ENCODE peak calls at places on chromosome X, in seven cellular contexts. One of them, this sample, is unnamed.

GRCh38 chrX:136336623-136337022 is 35.9 kb downstream of the ADGRG4 start:
- DNase-seq in NCI-H774: no peak
- DNase-seq in activated CD8-positive, alpha-beta memory T cell treated with anti-CD3 and anti-CD28 coated beads for 48 hours: no peak
- DNase-seq in T-helper 1 cell: no peak
- DNase-seq in psoas muscle: no peak
- DNase-seq in suprapubic skin: no peak
- DNase-seq in posterior vena cava: no peak
- DNase-seq in this sample: no peak

GRCh38 chrX:41452565-41452964 is 5.4 kb downstream of the NYX start:
- DNase-seq in NCI-H774: no peak
- DNase-seq in activated CD8-positive, alpha-beta memory T cell treated with anti-CD3 and anti-CD28 coated beads for 48 hours: no peak
- DNase-seq in T-helper 1 cell: no peak
- DNase-seq in psoas muscle: no peak
- DNase-seq in suprapubic skin: no peak
- DNase-seq in posterior vena cava: no peak
- DNase-seq in this sample: no peak

GRCh38 chrX:41589634-41590270 is 99.0 kb upstream of the GPR34 start:
- DNase-seq in NCI-H774: no peak
- DNase-seq in activated CD8-positive, alpha-beta memory T cell treated with anti-CD3 and anti-CD28 coated beads for 48 hours: no peak
- DNase-seq in T-helper 1 cell: no peak
- DNase-seq in psoas muscle: no peak
- DNase-seq in suprapubic skin: no peak
- DNase-seq in posterior vena cava: no peak
- DNase-seq in this sample: peak; percentile 53

GRCh38 chrX:281166-281999 is at the start of gene PLCXD1:
- DNase-seq in NCI-H774: no peak
- DNase-seq in activated CD8-positive, alpha-beta memory T cell treated with anti-CD3 and anti-CD28 coated beads for 48 hours: no peak
- DNase-seq in T-helper 1 cell: no peak
- DNase-seq in psoas muscle: no peak
- DNase-seq in suprapubic skin: peak; percentile 36
- DNase-seq in posterior vena cava: peak; percentile 52
- DNase-seq in this sample: no peak

GRCh38 chrX:10356979-10357378 is 200.2 kb downstream of the CLCN4 start:
- DNase-seq in NCI-H774: no peak
- DNase-seq in activated CD8-positive, alpha-beta memory T cell treated with anti-CD3 and anti-CD28 coated beads for 48 hours: no peak
- DNase-seq in T-helper 1 cell: no peak
- DNase-seq in psoas muscle: no peak
- DNase-seq in suprapubic skin: no peak
- DNase-seq in posterior vena cava: no peak
- DNase-seq in this sample: no peak

GRCh38 chrX:110045421-110045820 is 42.5 kb downstream of the TMEM164 start:
- DNase-seq in NCI-H774: no peak
- DNase-seq in activated CD8-positive, alpha-beta memory T cell treated with anti-CD3 and anti-CD28 coated beads for 48 hours: no peak
- DNase-seq in T-helper 1 cell: no peak
- DNase-seq in psoas muscle: no peak
- DNase-seq in suprapubic skin: no peak
- DNase-seq in posterior vena cava: no peak
- DNase-seq in this sample: no peak

GRCh38 chrX:68503830-68504229 is 5.0 kb downstream of the YIPF6 start:
- DNase-seq in NCI-H774: no peak
- DNase-seq in activated CD8-positive, alpha-beta memory T cell treated with anti-CD3 and anti-CD28 coated beads for 48 hours: no peak
- DNase-seq in T-helper 1 cell: no peak
- DNase-seq in psoas muscle: no peak
- DNase-seq in suprapubic skin: no peak
- DNase-seq in posterior vena cava: no peak
- DNase-seq in this sample: no peak

GRCh38 chrX:72121381-72121780 is 10.3 kb downstream of the RTL5 start:
- DNase-seq in NCI-H774: no peak
- DNase-seq in activated CD8-positive, alpha-beta memory T cell treated with anti-CD3 and anti-CD28 coated beads for 48 hours: no peak
- DNase-seq in T-helper 1 cell: no peak
- DNase-seq in psoas muscle: peak; percentile 72
- DNase-seq in suprapubic skin: no peak
- DNase-seq in posterior vena cava: peak; percentile 90
- DNase-seq in this sample: peak; percentile 59

GRCh38 chrX:15493118-15494082 is at the start of gene PIR:
- DNase-seq in NCI-H774: peak; percentile 75
- DNase-seq in activated CD8-positive, alpha-beta memory T cell treated with anti-CD3 and anti-CD28 coated beads for 48 hours: peak; percentile 15
- DNase-seq in T-helper 1 cell: peak; percentile 6
- DNase-seq in psoas muscle: peak; percentile 93
- DNase-seq in suprapubic skin: peak; percentile 85
- DNase-seq in posterior vena cava: peak; percentile 95
- DNase-seq in this sample: peak; percentile 90

GRCh38 chrX:45711231-45711630 is 510.6 kb upstream of the DIPK2B start:
- DNase-seq in NCI-H774: no peak
- DNase-seq in activated CD8-positive, alpha-beta memory T cell treated with anti-CD3 and anti-CD28 coated beads for 48 hours: no peak
- DNase-seq in T-helper 1 cell: no peak
- DNase-seq in psoas muscle: no peak
- DNase-seq in suprapubic skin: no peak
- DNase-seq in posterior vena cava: no peak
- DNase-seq in this sample: peak; percentile 26

GRCh38 chrX:122219735-122220134 is 964.3 kb upstream of the GRIA3 start:
- DNase-seq in NCI-H774: no peak
- DNase-seq in activated CD8-positive, alpha-beta memory T cell treated with anti-CD3 and anti-CD28 coated beads for 48 hours: no peak
- DNase-seq in T-helper 1 cell: no peak
- DNase-seq in psoas muscle: no peak
- DNase-seq in suprapubic skin: no peak
- DNase-seq in posterior vena cava: no peak
- DNase-seq in this sample: no peak

GRCh38 chrX:9349572-9350259 is 115.1 kb upstream of the TBL1X start:
- DNase-seq in NCI-H774: no peak
- DNase-seq in activated CD8-positive, alpha-beta memory T cell treated with anti-CD3 and anti-CD28 coated beads for 48 hours: no peak
- DNase-seq in T-helper 1 cell: no peak
- DNase-seq in psoas muscle: no peak
- DNase-seq in suprapubic skin: no peak
- DNase-seq in posterior vena cava: no peak
- DNase-seq in this sample: peak; percentile 35

GRCh38 chrX:154396948-154397887 is 959 bp upstream of the RPL10 start:
- DNase-seq in NCI-H774: peak; percentile 54
- DNase-seq in activated CD8-positive, alpha-beta memory T cell treated with anti-CD3 and anti-CD28 coated beads for 48 hours: no peak
- DNase-seq in T-helper 1 cell: no peak
- DNase-seq in psoas muscle: peak; percentile 88
- DNase-seq in suprapubic skin: peak; percentile 87
- DNase-seq in posterior vena cava: peak; percentile 92
- DNase-seq in this sample: peak; percentile 74

GRCh38 chrX:72714471-72714916 is 388 bp upstream of the PHKA1 start:
- DNase-seq in NCI-H774: peak; percentile 4
- DNase-seq in activated CD8-positive, alpha-beta memory T cell treated with anti-CD3 and anti-CD28 coated beads for 48 hours: no peak
- DNase-seq in T-helper 1 cell: no peak
- DNase-seq in psoas muscle: peak; percentile 90
- DNase-seq in suprapubic skin: peak; percentile 66
- DNase-seq in posterior vena cava: peak; percentile 88
- DNase-seq in this sample: peak; percentile 63

GRCh38 chrX:9677098-9677739 is 88.4 kb downstream of the GPR143 start:
- DNase-seq in NCI-H774: no peak
- DNase-seq in activated CD8-positive, alpha-beta memory T cell treated with anti-CD3 and anti-CD28 coated beads for 48 hours: no peak
- DNase-seq in T-helper 1 cell: no peak
- DNase-seq in psoas muscle: no peak
- DNase-seq in suprapubic skin: no peak
- DNase-seq in posterior vena cava: no peak
- DNase-seq in this sample: no peak

GRCh38 chrX:1222511-1223252 is 10.2 kb upstream of the CRLF2 start:
- DNase-seq in NCI-H774: no peak
- DNase-seq in activated CD8-positive, alpha-beta memory T cell treated with anti-CD3 and anti-CD28 coated beads for 48 hours: no peak
- DNase-seq in T-helper 1 cell: no peak
- DNase-seq in psoas muscle: no peak
- DNase-seq in suprapubic skin: peak; percentile 4
- DNase-seq in posterior vena cava: no peak
- DNase-seq in this sample: peak; percentile 23

GRCh38 chrX:133922390-133922772 is 63.0 kb downstream of the GPC3 start:
- DNase-seq in NCI-H774: no peak
- DNase-seq in activated CD8-positive, alpha-beta memory T cell treated with anti-CD3 and anti-CD28 coated beads for 48 hours: no peak
- DNase-seq in T-helper 1 cell: no peak
- DNase-seq in psoas muscle: no peak
- DNase-seq in suprapubic skin: no peak
- DNase-seq in posterior vena cava: no peak
- DNase-seq in this sample: no peak